ENCODE peak calls at places on chromosomes 6 and 20, in eight cellular contexts. P, Y, O, N, G, E, S and M are unnamed samples.
A peak's percentile ranks its signal among the peaks of the same experiment; 100 is the strongest.

GRCh38 chr20:61589055-61589385 is 337.0 kb downstream of the CDH4 start:
- DNase-seq in S (no peak), G (peak; percentile 84), N (no peak), E (no peak), P (no peak), O (no peak), Y (peak; percentile 40), M (no peak)

GRCh38 chr6:164072240-164072666 is 657.7 kb downstream of the QKI start:
- DNase-seq in O (no peak), S (no peak), P (no peak), N (no peak), E (no peak), Y (no peak), G (peak; percentile 5), M (no peak)

GRCh38 chr6:31663961-31664789 is 622 bp downstream of the GPANK1 start:
- DNase-seq in E (peak; percentile 54), S (no peak), Y (peak; percentile 74), P (no peak), G (peak; percentile 86), N (no peak), O (peak; percentile 44), M (no peak)

GRCh38 chr6:145498425-145498824 is 236.9 kb downstream of the EPM2A start:
- DNase-seq in O (no peak), Y (no peak), E (no peak), G (no peak), P (no peak), S (no peak), N (no peak), M (no peak)

GRCh38 chr6:63452117-63452516 is 120.2 kb upstream of the LOC128125822 start:
- DNase-seq in G (peak; percentile 14), Y (peak; percentile 40), P (peak; percentile 28), N (no peak), O (peak; percentile 65), E (no peak), S (no peak), M (no peak)

GRCh38 chr20:33964431-33964830 is 29.3 kb upstream of the RALY start:
- DNase-seq in E (no peak), S (no peak), Y (no peak), O (no peak), G (no peak), N (no peak), P (no peak), M (no peak)

GRCh38 chr6:37882724-37883413 is 63.3 kb downstream of the ZFAND3 start:
- DNase-seq in O (peak; percentile 32), E (no peak), Y (no peak), G (peak; percentile 60), N (no peak), P (no peak), S (no peak), M (no peak)

GRCh38 chr6:89350281-89351037 is 2.1 kb downstream of the UBE2J1 start:
- DNase-seq in O (no peak), P (no peak), N (no peak), Y (no peak), E (no peak), G (no peak), S (no peak), M (no peak)

GRCh38 chr6:139376604-139377218 is 2.3 kb upstream of the CITED2 start:
- DNase-seq in P (peak; percentile 18), E (peak; percentile 74), Y (peak; percentile 61), O (peak; percentile 70), G (peak; percentile 52), S (no peak), N (no peak), M (no peak)

GRCh38 chr20:43409041-43409913 is 48.4 kb upstream of the SRSF6 start:
- DNase-seq in G (peak; percentile 53), E (no peak), P (peak; percentile 40), Y (peak; percentile 36), S (no peak), O (peak; percentile 35), N (no peak), M (no peak)

GRCh38 chr6:108115598-108116058 is 41.1 kb upstream of the OSTM1 start:
- DNase-seq in O (peak; percentile 63), S (no peak), Y (no peak), P (peak; percentile 77), E (no peak), N (no peak), G (peak; percentile 39), M (no peak)
- TF ChIP-seq CTCF in O (peak; percentile 62), S (no peak), Y (peak; percentile 57), P (peak; percentile 46), E (no peak), N (peak; percentile 54), G (peak; percentile 32), M (no peak)

GRCh38 chr6:154457881-154458284 is 52.6 kb downstream of the CNKSR3 start:
- DNase-seq in N (no peak), O (no peak), E (no peak), G (no peak), P (no peak), S (no peak), Y (peak; percentile 49), M (no peak)
- TF ChIP-seq CTCF in N (no peak), O (peak; percentile 21), E (no peak), G (no peak), P (no peak), S (no peak), Y (no peak), M (no peak)

GRCh38 chr6:120058410-120058809 is 708.8 kb upstream of the MAN1A1 start:
- DNase-seq in G (no peak), Y (no peak), P (no peak), S (no peak), E (no peak), O (no peak), N (no peak), M (no peak)

GRCh38 chr6:120055071-120055470 is 705.5 kb upstream of the MAN1A1 start:
- DNase-seq in E (no peak), S (no peak), Y (no peak), O (no peak), N (no peak), P (no peak), G (no peak), M (no peak)

GRCh38 chr6:120056085-120056484 is 706.5 kb upstream of the MAN1A1 start:
- DNase-seq in G (peak; percentile 8), Y (peak; percentile 1), S (no peak), O (no peak), E (no peak), P (no peak), N (no peak), M (no peak)
- TF ChIP-seq CTCF in G (peak; percentile 58), Y (peak; percentile 43), S (no peak), O (no peak), E (no peak), P (no peak), N (peak; percentile 87), M (peak; percentile 20)

DNA sequence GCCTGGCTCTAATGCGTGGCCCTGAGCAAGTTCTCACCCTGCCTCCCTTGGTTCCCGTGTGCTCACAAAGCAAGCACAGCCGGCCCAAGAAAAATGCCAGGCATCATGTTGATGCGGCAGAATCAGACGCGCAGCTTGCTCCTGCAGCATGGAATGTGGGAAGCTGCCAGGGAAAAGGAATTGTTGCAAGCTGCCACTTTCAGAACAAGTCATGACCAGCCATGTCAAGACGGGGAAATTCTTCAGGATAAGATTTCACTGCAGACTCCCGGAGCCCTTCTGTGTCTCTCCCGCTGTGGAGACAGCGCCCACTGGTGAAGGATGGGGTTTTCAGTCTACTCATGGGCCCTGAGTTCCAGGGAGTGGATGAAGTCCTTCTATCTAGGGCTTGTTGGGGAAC is 4.6 kb downstream of the DACT2 start:
- DNase-seq in E (peak; percentile 60), S (no peak), G (no peak), N (no peak), O (peak; percentile 63), P (no peak), Y (peak; percentile 90), M (no peak)
- TF ChIP-seq CTCF in E (no peak), S (no peak), G (no peak), N (no peak), O (peak; percentile 47), P (no peak), Y (peak; percentile 56), M (no peak)